ENCODE peak calls at places on chromosomes 11 and 22, in ten cellular contexts. One of them, this sample, is unnamed.

GRCh38 chr11:73141031-73141308 is 1.1 kb downstream of the FCHSD2 start:
- DNase-seq in activated CD8-positive, alpha-beta memory T cell treated with anti-CD3 and anti-CD28 coated beads, Interleukin-2, amount 50 U/mL, for 4 hours: no peak
- DNase-seq in effector CD4-positive, alpha-beta T cell: no peak
- DNase-seq in neural progenitor cell: no peak
- DNase-seq in mucosa of gallbladder: no peak
- DNase-seq in stimulated activated CD8-positive, alpha-beta memory T cell treated with anti-CD3 and anti-CD28 coated beads, Interleukin-12 subunit alpha, Interleukin-12 subunit beta, amount 100 ng/mL, for 1 hour: no peak
- DNase-seq in PC-9: no peak
- DNase-seq in fibroblast of the conjunctiva: no peak
- DNase-seq in esophagus squamous epithelium: no peak
- DNase-seq in PC-3: peak; percentile 35
- DNase-seq in this sample: no peak

GRCh38 chr22:37321288-37321687 is 39.0 kb downstream of the CYTH4 start:
- DNase-seq in activated CD8-positive, alpha-beta memory T cell treated with anti-CD3 and anti-CD28 coated beads, Interleukin-2, amount 50 U/mL, for 4 hours: no peak
- DNase-seq in effector CD4-positive, alpha-beta T cell: no peak
- DNase-seq in neural progenitor cell: no peak
- DNase-seq in mucosa of gallbladder: no peak
- DNase-seq in stimulated activated CD8-positive, alpha-beta memory T cell treated with anti-CD3 and anti-CD28 coated beads, Interleukin-12 subunit alpha, Interleukin-12 subunit beta, amount 100 ng/mL, for 1 hour: no peak
- DNase-seq in PC-9: no peak
- DNase-seq in fibroblast of the conjunctiva: no peak
- DNase-seq in esophagus squamous epithelium: no peak
- DNase-seq in PC-3: no peak
- DNase-seq in this sample: no peak

GRCh38 chr11:27055065-27055682 is 14.6 kb downstream of the BBOX1 start:
- DNase-seq in activated CD8-positive, alpha-beta memory T cell treated with anti-CD3 and anti-CD28 coated beads, Interleukin-2, amount 50 U/mL, for 4 hours: no peak
- DNase-seq in effector CD4-positive, alpha-beta T cell: no peak
- DNase-seq in neural progenitor cell: no peak
- DNase-seq in mucosa of gallbladder: peak; percentile 84
- DNase-seq in stimulated activated CD8-positive, alpha-beta memory T cell treated with anti-CD3 and anti-CD28 coated beads, Interleukin-12 subunit alpha, Interleukin-12 subunit beta, amount 100 ng/mL, for 1 hour: no peak
- DNase-seq in PC-9: peak; percentile 3
- DNase-seq in fibroblast of the conjunctiva: peak; percentile 16
- DNase-seq in esophagus squamous epithelium: no peak
- DNase-seq in PC-3: peak; percentile 68
- DNase-seq in this sample: no peak

GRCh38 chr11:123188508-123189165 is 6.4 kb downstream of the CLMP start:
- DNase-seq in activated CD8-positive, alpha-beta memory T cell treated with anti-CD3 and anti-CD28 coated beads, Interleukin-2, amount 50 U/mL, for 4 hours: no peak
- DNase-seq in effector CD4-positive, alpha-beta T cell: no peak
- DNase-seq in neural progenitor cell: peak; percentile 64
- DNase-seq in mucosa of gallbladder: no peak
- DNase-seq in stimulated activated CD8-positive, alpha-beta memory T cell treated with anti-CD3 and anti-CD28 coated beads, Interleukin-12 subunit alpha, Interleukin-12 subunit beta, amount 100 ng/mL, for 1 hour: no peak
- DNase-seq in PC-9: no peak
- DNase-seq in fibroblast of the conjunctiva: peak; percentile 63
- DNase-seq in esophagus squamous epithelium: no peak
- DNase-seq in PC-3: peak; percentile 61
- DNase-seq in this sample: no peak

GRCh38 chr11:76385903-76386302 is 4.8 kb downstream of the GVQW3 start:
- DNase-seq in activated CD8-positive, alpha-beta memory T cell treated with anti-CD3 and anti-CD28 coated beads, Interleukin-2, amount 50 U/mL, for 4 hours: no peak
- DNase-seq in effector CD4-positive, alpha-beta T cell: no peak
- DNase-seq in neural progenitor cell: no peak
- DNase-seq in mucosa of gallbladder: peak; percentile 15
- DNase-seq in stimulated activated CD8-positive, alpha-beta memory T cell treated with anti-CD3 and anti-CD28 coated beads, Interleukin-12 subunit alpha, Interleukin-12 subunit beta, amount 100 ng/mL, for 1 hour: no peak
- DNase-seq in PC-9: no peak
- DNase-seq in fibroblast of the conjunctiva: no peak
- DNase-seq in esophagus squamous epithelium: no peak
- DNase-seq in PC-3: no peak
- DNase-seq in this sample: no peak

GRCh38 chr11:78860720-78861422 is 286.2 kb upstream of the NARS2 start:
- DNase-seq in activated CD8-positive, alpha-beta memory T cell treated with anti-CD3 and anti-CD28 coated beads, Interleukin-2, amount 50 U/mL, for 4 hours: no peak
- DNase-seq in effector CD4-positive, alpha-beta T cell: no peak
- DNase-seq in neural progenitor cell: peak; percentile 65
- DNase-seq in mucosa of gallbladder: no peak
- DNase-seq in stimulated activated CD8-positive, alpha-beta memory T cell treated with anti-CD3 and anti-CD28 coated beads, Interleukin-12 subunit alpha, Interleukin-12 subunit beta, amount 100 ng/mL, for 1 hour: no peak
- DNase-seq in PC-9: no peak
- DNase-seq in fibroblast of the conjunctiva: peak; percentile 9
- DNase-seq in esophagus squamous epithelium: no peak
- DNase-seq in PC-3: peak; percentile 51
- DNase-seq in this sample: no peak

GRCh38 chr11:21343204-21343603 is 673.8 kb downstream of the NELL1 start:
- DNase-seq in activated CD8-positive, alpha-beta memory T cell treated with anti-CD3 and anti-CD28 coated beads, Interleukin-2, amount 50 U/mL, for 4 hours: no peak
- DNase-seq in effector CD4-positive, alpha-beta T cell: no peak
- DNase-seq in neural progenitor cell: no peak
- DNase-seq in mucosa of gallbladder: no peak
- DNase-seq in stimulated activated CD8-positive, alpha-beta memory T cell treated with anti-CD3 and anti-CD28 coated beads, Interleukin-12 subunit alpha, Interleukin-12 subunit beta, amount 100 ng/mL, for 1 hour: no peak
- DNase-seq in PC-9: no peak
- DNase-seq in fibroblast of the conjunctiva: no peak
- DNase-seq in esophagus squamous epithelium: no peak
- DNase-seq in PC-3: no peak
- DNase-seq in this sample: no peak

GRCh38 chr11:27218498-27219038 is 144.4 kb downstream of the CCDC34 start:
- DNase-seq in activated CD8-positive, alpha-beta memory T cell treated with anti-CD3 and anti-CD28 coated beads, Interleukin-2, amount 50 U/mL, for 4 hours: no peak
- DNase-seq in effector CD4-positive, alpha-beta T cell: no peak
- DNase-seq in neural progenitor cell: no peak
- DNase-seq in mucosa of gallbladder: no peak
- DNase-seq in stimulated activated CD8-positive, alpha-beta memory T cell treated with anti-CD3 and anti-CD28 coated beads, Interleukin-12 subunit alpha, Interleukin-12 subunit beta, amount 100 ng/mL, for 1 hour: no peak
- DNase-seq in PC-9: peak; percentile 47
- DNase-seq in fibroblast of the conjunctiva: peak; percentile 47
- DNase-seq in esophagus squamous epithelium: no peak
- DNase-seq in PC-3: peak; percentile 36
- DNase-seq in this sample: no peak

GRCh38 chr11:10892250-10892649 is 34.4 kb upstream of the ZBED5 start:
- DNase-seq in activated CD8-positive, alpha-beta memory T cell treated with anti-CD3 and anti-CD28 coated beads, Interleukin-2, amount 50 U/mL, for 4 hours: no peak
- DNase-seq in effector CD4-positive, alpha-beta T cell: no peak
- DNase-seq in neural progenitor cell: no peak
- DNase-seq in mucosa of gallbladder: no peak
- DNase-seq in stimulated activated CD8-positive, alpha-beta memory T cell treated with anti-CD3 and anti-CD28 coated beads, Interleukin-12 subunit alpha, Interleukin-12 subunit beta, amount 100 ng/mL, for 1 hour: no peak
- DNase-seq in PC-9: no peak
- DNase-seq in fibroblast of the conjunctiva: no peak
- DNase-seq in esophagus squamous epithelium: no peak
- DNase-seq in PC-3: no peak
- DNase-seq in this sample: no peak